ENCODE peak calls at places on chromosomes 2 and 18, in eight cellular contexts. F is K562, C is adrenal gland, K is psoas muscle, H is right cardiac atrium, N is aorta, E is PC-9, V is uterus. B is an unnamed sample.

GRCh38 chr2:100320547-100321180 is 1.6 kb downstream of the LONRF2 start:
- DNase-seq in K (peak; percentile 50), E (no peak), N (no peak), V (no peak), F (peak; percentile 23), H (no peak), C (peak; percentile 83), B (peak; percentile 11)

GRCh38 chr2:128465246-128466170 is 146.8 kb upstream of the HS6ST1 start:
- DNase-seq in N (no peak), E (no peak), C (peak; percentile 30), K (no peak), F (no peak), V (no peak), H (no peak), B (no peak)

GRCh38 chr2:71943238-71944182 is 204.2 kb downstream of the CYP26B1 start:
- DNase-seq in K (peak; percentile 74), H (peak; percentile 74), C (peak; percentile 74), N (no peak), E (no peak), F (no peak), V (peak; percentile 61), B (peak; percentile 49)

GRCh38 chr2:238895361-238895882 is 47.5 kb downstream of the TWIST2 start:
- DNase-seq in F (no peak), H (no peak), V (no peak), K (no peak), C (no peak), N (no peak), E (peak; percentile 66), B (no peak)

GRCh38 chr18:64322189-64322588 is 173.3 kb upstream of the LINC00305 start:
- DNase-seq in H (no peak), K (no peak), E (no peak), V (no peak), N (no peak), F (no peak), C (no peak), B (no peak)

GRCh38 chr2:238143239-238143951 is 4.9 kb downstream of the KLHL30 start:
- DNase-seq in F (no peak), E (peak; percentile 77), C (no peak), H (peak; percentile 71), N (peak; percentile 90), V (no peak), K (peak; percentile 97), B (peak; percentile 60)

GRCh38 chr2:15038373-15039364 is 406.2 kb downstream of the LRATD1 start:
- DNase-seq in H (no peak), K (no peak), C (no peak), F (no peak), V (no peak), N (no peak), E (no peak), B (no peak)

GRCh38 chr2:189347540-189347939 is 93.7 kb upstream of the WDR75 start:
- DNase-seq in N (no peak), C (peak; percentile 84), F (peak; percentile 65), K (no peak), E (peak; percentile 41), H (no peak), V (peak; percentile 22), B (peak; percentile 33)

GRCh38 chr2:200221055-200221692 is 85.3 kb upstream of the SPATS2L start:
- DNase-seq in C (no peak), K (no peak), E (no peak), N (no peak), F (no peak), V (no peak), H (no peak), B (no peak)

GRCh38 chr2:109438773-109439191 is 175.0 kb downstream of the SEPTIN10 start:
- DNase-seq in N (peak; percentile 83), E (no peak), C (peak; percentile 91), K (peak; percentile 74), F (no peak), V (no peak), H (peak; percentile 55), B (peak; percentile 46)

GRCh38 chr18:70491734-70492348 is 203.0 kb downstream of the SOCS6 start:
- DNase-seq in F (peak; percentile 30), K (no peak), V (no peak), E (peak; percentile 39), N (no peak), C (peak; percentile 80), H (peak; percentile 57), B (peak; percentile 29)

GRCh38 chr18:49172246-49172645 is 221.5 kb upstream of the SMAD7 start:
- DNase-seq in H (no peak), F (no peak), K (no peak), V (no peak), E (no peak), C (no peak), N (no peak), B (no peak)

GRCh38 chr18:55479656-55480420 is 108.2 kb downstream of the TCF4 start:
- DNase-seq in C (no peak), N (no peak), K (no peak), V (no peak), H (no peak), F (no peak), E (no peak), B (no peak)

GRCh38 chr2:53861824-53862223 is 2.1 kb upstream of the GPR75 start:
- DNase-seq in E (no peak), C (no peak), H (no peak), K (no peak), V (no peak), N (no peak), F (no peak), B (no peak)

GRCh38 chr2:165428996-165429395 is 40.5 kb upstream of the CSRNP3 start:
- DNase-seq in F (no peak), K (no peak), E (no peak), C (no peak), V (no peak), H (no peak), N (no peak), B (no peak)

GRCh38 chr2:44579136-44579836 is 217.5 kb downstream of the CAMKMT start:
- DNase-seq in V (no peak), E (peak; percentile 80), N (no peak), C (no peak), K (no peak), F (no peak), H (no peak), B (no peak)

GRCh38 chr2:148615446-148615845 is 29.1 kb upstream of the EPC2 start:
- DNase-seq in V (no peak), H (no peak), E (no peak), F (no peak), N (no peak), K (no peak), C (no peak), B (no peak)

GRCh38 chr2:72150157-72150960 is 2.7 kb upstream of the CYP26B1 start:
- DNase-seq in C (peak; percentile 89), E (peak; percentile 72), F (peak; percentile 74), H (peak; percentile 84), V (peak; percentile 72), N (peak; percentile 88), K (peak; percentile 83), B (peak; percentile 84)

GRCh38 chr2:20608666-20609348 is 42.1 kb downstream of the HS1BP3 start:
- DNase-seq in V (peak; percentile 44), E (no peak), K (peak; percentile 17), N (peak; percentile 59), H (no peak), F (no peak), C (peak; percentile 48), B (no peak)

GRCh38 chr2:96870631-96871255 is 863 bp upstream of the SEMA4C start:
- DNase-seq in F (peak; percentile 45), C (peak; percentile 71), E (no peak), N (peak; percentile 80), K (no peak), H (peak; percentile 82), V (peak; percentile 61), B (no peak)

GRCh38 chr2:230327418-230328154 is 593 bp downstream of the SP140L start:
- DNase-seq in E (peak; percentile 57), K (no peak), H (no peak), C (no peak), N (no peak), F (no peak), V (no peak), B (no peak)

GRCh38 chr2:54966165-54966819 is 84.0 kb downstream of the RTN4 start:
- DNase-seq in H (no peak), E (peak; percentile 56), F (no peak), N (no peak), V (no peak), C (no peak), K (no peak), B (no peak)

GRCh38 chr18:23887493-23887892 is 127.1 kb upstream of the TTC39C start:
- DNase-seq in E (no peak), F (no peak), K (no peak), H (peak; percentile 80), V (peak; percentile 61), N (no peak), C (peak; percentile 77), B (no peak)

GRCh38 chr2:239889641-239890055 is 135.5 kb downstream of the NDUFA10 start:
- DNase-seq in E (no peak), H (no peak), F (no peak), V (no peak), N (peak; percentile 74), C (peak; percentile 46), K (no peak), B (no peak)

GRCh38 chr2:11698009-11698922 is 28.3 kb upstream of the NTSR2 start:
- DNase-seq in C (peak; percentile 82), H (peak; percentile 83), V (peak; percentile 85), N (peak; percentile 82), E (peak; percentile 64), F (no peak), K (peak; percentile 97), B (peak; percentile 37)

GRCh38 chr2:17057109-17058017 is 391.7 kb upstream of the CYRIA start:
- DNase-seq in N (no peak), K (no peak), E (no peak), V (no peak), H (no peak), F (no peak), C (no peak), B (no peak)
- H3K4me1 ChIP-seq in N (no peaks in the 10 kb centered on the region), K (no peaks in the 10 kb centered on the region), E (no peaks in the 10 kb centered on the region), V (no peaks in the 10 kb centered on the region), H (no peaks in the 10 kb centered on the region), F (no peaks in the 10 kb centered on the region), C (no peaks in the 10 kb centered on the region), B (no peaks in the 10 kb centered on the region)

DNA sequence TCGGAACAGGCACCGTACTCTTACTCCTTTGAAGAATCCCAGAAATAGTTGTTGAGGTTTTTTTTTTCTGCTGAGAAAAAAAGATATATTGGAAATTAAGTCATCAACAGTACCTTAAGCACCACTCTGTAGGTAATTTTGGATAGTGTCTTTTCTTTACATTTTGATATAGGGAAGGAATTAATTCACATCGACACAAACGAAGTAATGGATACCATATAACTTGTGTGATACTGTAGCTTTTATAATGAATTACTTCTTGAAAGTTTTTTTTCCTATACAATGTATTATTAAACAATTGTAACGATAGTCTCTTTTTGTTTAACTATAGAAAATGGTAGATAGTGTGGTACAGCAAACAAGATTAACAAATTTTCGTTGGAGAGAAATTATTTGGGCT is 1.5 kb upstream of the IKZF2 start:
- DNase-seq in C (no peak), H (no peak), F (no peak), V (no peak), K (no peak), E (no peak), N (no peak), B (no peak)
- H3K4me3 ChIP-seq in C (no peak overlapping the region), H (peak overlapping the region; percentile 80), F (no peak overlapping the region), V (peak overlapping the region; percentile 98), K (peak overlapping the region; percentile 89), E (peak overlapping the region; percentile 81), N (peak overlapping the region; percentile 98), B (no peak overlapping the region)

GRCh38 chr2:46858697-46859080 is 56.9 kb downstream of the MCFD2 start:
- DNase-seq in H (no peak), F (no peak), N (no peak), V (no peak), C (no peak), K (no peak), E (peak; percentile 73), B (no peak)
- H3K27ac ChIP-seq in H (no peak overlapping the region), F (no peak overlapping the region), N (no peak overlapping the region), V (peak overlapping the region; percentile 93), C (no peak overlapping the region), K (no peak overlapping the region), E (peak overlapping the region; percentile 91), B (no peak overlapping the region)

GRCh38 chr2:149745396-149745925 is 157.9 kb upstream of the MMADHC start:
- DNase-seq in F (no peak), V (no peak), E (no peak), H (no peak), K (no peak), N (no peak), C (no peak), B (no peak)
- H3K4me1 ChIP-seq in F (no peaks in the 10 kb centered on the region), V (no peaks in the 10 kb centered on the region), E (no peaks in the 10 kb centered on the region), H (no peaks in the 10 kb centered on the region), K (peaks cover 6% of the 10 kb centered on the region), N (no peaks in the 10 kb centered on the region), C (peaks cover 5% of the 10 kb centered on the region), B (no peaks in the 10 kb centered on the region)

B was measured in heart right ventricle.